ENCODE peak calls at places on chromosomes 7 and 10, in six cellular contexts. O is brain microvascular endothelial cell, W is kidney epithelial cell, Y is uterus, M is fibroblast of lung, H is OCI-LY7. C is an unnamed sample.

GRCh38 chr10:75043256-75044121 is 68.0 kb upstream of the SAMD8 start:
- DNase-seq in M (no peak), H (peak; percentile 66), Y (no peak), W (no peak), O (no peak), C (no peak)

GRCh38 chr10:27383595-27384542 is 120.2 kb upstream of the RAB18 start:
- DNase-seq in O (no peak), H (no peak), M (no peak), Y (no peak), W (no peak), C (no peak)

GRCh38 chr10:116836087-116836486 is 13.2 kb upstream of the ENO4 start:
- DNase-seq in W (no peak), O (no peak), H (no peak), Y (no peak), M (no peak), C (no peak)

GRCh38 chr10:49387029-49387428 is 8.9 kb downstream of the DRGX start:
- DNase-seq in W (peak; percentile 1), Y (no peak), O (peak; percentile 85), H (no peak), M (peak; percentile 66), C (no peak)

GRCh38 chr7:110156511-110156910 is 934.4 kb upstream of the LRRN3 start:
- DNase-seq in Y (no peak), M (no peak), H (no peak), W (no peak), O (no peak), C (no peak)

GRCh38 chr10:128530301-128530700 is 404.1 kb upstream of the MKI67 start:
- DNase-seq in O (no peak), M (peak; percentile 1), W (no peak), H (peak; percentile 4), Y (no peak), C (no peak)

GRCh38 chr10:92024700-92025099 is 101.1 kb downstream of the BTAF1 start:
- DNase-seq in W (no peak), M (no peak), O (peak; percentile 17), H (no peak), Y (no peak), C (no peak)

GRCh38 chr10:34816067-34817002 is 1.2 kb upstream of the PARD3 start:
- DNase-seq in W (no peak), O (no peak), H (no peak), Y (peak; percentile 30), M (peak; percentile 53), C (no peak)

GRCh38 chr7:127245582-127245981 is 7.2 kb downstream of the GRM8 start:
- DNase-seq in H (no peak), Y (no peak), O (no peak), M (no peak), W (no peak), C (peak; percentile 10)

GRCh38 chr7:99392046-99392445 is 16.4 kb downstream of the PDAP1 start:
- DNase-seq in H (no peak), Y (no peak), O (no peak), W (no peak), M (no peak), C (no peak)

GRCh38 chr7:90595801-90596683 is at the start of gene CDK14:
- DNase-seq in O (peak; percentile 56), H (peak; percentile 61), W (no peak), M (peak; percentile 67), Y (peak; percentile 79), C (no peak)

GRCh38 chr7:36391436-36392198 is 2.0 kb downstream of the ANLN start:
- DNase-seq in H (peak; percentile 40), O (no peak), M (peak; percentile 48), Y (no peak), W (no peak), C (no peak)

GRCh38 chr7:154627571-154628290 is 375.2 kb downstream of the PAXIP1 start:
- DNase-seq in O (no peak), H (no peak), W (no peak), Y (no peak), M (no peak), C (no peak)

GRCh38 chr7:25124485-25125136 is 449 bp downstream of the CYCS start:
- DNase-seq in M (peak; percentile 32), W (no peak), Y (no peak), H (peak; percentile 37), O (no peak), C (no peak)

GRCh38 chr10:71880425-71881306 is 29.6 kb upstream of the PSAP start:
- DNase-seq in Y (no peak), W (no peak), H (no peak), O (no peak), M (no peak), C (no peak)

GRCh38 chr7:23472556-23472955 is 2.3 kb upstream of the IGF2BP3 start:
- DNase-seq in M (no peak), Y (no peak), H (no peak), O (no peak), W (no peak), C (no peak)

GRCh38 chr10:97648557-97649404 is 8.3 kb downstream of the PI4K2A start:
- DNase-seq in H (no peak), W (peak; percentile 77), O (peak; percentile 94), Y (no peak), M (peak; percentile 83), C (peak; percentile 63)

GRCh38 chr10:1109795-1110673 is 53.8 kb downstream of the WDR37 start:
- DNase-seq in H (peak; percentile 27), W (peak; percentile 88), Y (peak; percentile 32), M (peak; percentile 74), O (peak; percentile 79), C (peak; percentile 80)

GRCh38 chr10:98038333-98038732 is 7.9 kb upstream of the CRTAC1 start:
- DNase-seq in Y (no peak), O (no peak), W (no peak), H (no peak), M (no peak), C (no peak)

GRCh38 chr10:36412942-36413341 is 712.5 kb upstream of the ANKRD30A start:
- DNase-seq in H (no peak), W (no peak), Y (no peak), O (no peak), M (no peak), C (no peak)

GRCh38 chr10:101777857-101778145 is 1.9 kb upstream of the FGF8 start:
- DNase-seq in M (no peak), W (no peak), Y (no peak), O (no peak), H (no peak), C (no peak)

GRCh38 chr10:104824378-104825006 is 183.4 kb downstream of the SORCS3 start:
- DNase-seq in Y (no peak), M (peak; percentile 15), O (peak; percentile 16), H (peak; percentile 11), W (no peak), C (no peak)

GRCh38 chr10:129642427-129642826 is 175.4 kb downstream of the MGMT start:
- DNase-seq in W (peak; percentile 81), M (no peak), O (no peak), Y (no peak), H (no peak), C (peak; percentile 76)

GRCh38 chr10:59172567-59172966 is 3.9 kb upstream of the PHYHIPL start:
- DNase-seq in M (no peak), W (no peak), O (no peak), Y (no peak), H (no peak), C (no peak)

GRCh38 chr7:8133188-8133848 is 128.6 kb downstream of the ICA1 start:
- DNase-seq in W (peak; percentile 56), H (no peak), O (no peak), M (no peak), Y (no peak), C (peak; percentile 89)

GRCh38 chr7:108326938-108327337 is 129.3 kb downstream of the NRCAM start:
- DNase-seq in O (no peak), W (no peak), M (no peak), H (no peak), Y (no peak), C (no peak)
- H3K4me3 ChIP-seq in O (no peak overlapping the region), W (no peak overlapping the region), M (no peak overlapping the region), H (no peak overlapping the region), Y (no peak overlapping the region), C (peak overlapping the region; percentile 30)

GRCh38 chr7:84624527-84624926 is 429.9 kb upstream of the SEMA3A start:
- DNase-seq in Y (no peak), O (no peak), W (no peak), H (no peak), M (no peak), C (no peak)
- TF ChIP-seq CTCF in Y (no peak), O (no peak), W (no peak), H (no peak), M (no peak), C (no peak)

GRCh38 chr10:60427148-60427547 is 37.5 kb upstream of the ANK3 start:
- DNase-seq in O (no peak), H (no peak), W (no peak), Y (no peak), M (peak; percentile 6), C (no peak)

GRCh38 chr10:60426425-60426824 is 36.8 kb upstream of the ANK3 start:
- DNase-seq in Y (no peak), W (peak; percentile 72), O (peak; percentile 73), M (peak; percentile 95), H (no peak), C (peak; percentile 65)

GRCh38 chr10:60424971-60425370 is 35.3 kb upstream of the ANK3 start:
- DNase-seq in W (no peak), H (no peak), Y (no peak), M (no peak), O (no peak), C (no peak)

GRCh38 chr10:60423920-60424319 is 34.2 kb upstream of the ANK3 start:
- DNase-seq in M (no peak), H (no peak), O (no peak), Y (no peak), W (no peak), C (no peak)

DNA sequence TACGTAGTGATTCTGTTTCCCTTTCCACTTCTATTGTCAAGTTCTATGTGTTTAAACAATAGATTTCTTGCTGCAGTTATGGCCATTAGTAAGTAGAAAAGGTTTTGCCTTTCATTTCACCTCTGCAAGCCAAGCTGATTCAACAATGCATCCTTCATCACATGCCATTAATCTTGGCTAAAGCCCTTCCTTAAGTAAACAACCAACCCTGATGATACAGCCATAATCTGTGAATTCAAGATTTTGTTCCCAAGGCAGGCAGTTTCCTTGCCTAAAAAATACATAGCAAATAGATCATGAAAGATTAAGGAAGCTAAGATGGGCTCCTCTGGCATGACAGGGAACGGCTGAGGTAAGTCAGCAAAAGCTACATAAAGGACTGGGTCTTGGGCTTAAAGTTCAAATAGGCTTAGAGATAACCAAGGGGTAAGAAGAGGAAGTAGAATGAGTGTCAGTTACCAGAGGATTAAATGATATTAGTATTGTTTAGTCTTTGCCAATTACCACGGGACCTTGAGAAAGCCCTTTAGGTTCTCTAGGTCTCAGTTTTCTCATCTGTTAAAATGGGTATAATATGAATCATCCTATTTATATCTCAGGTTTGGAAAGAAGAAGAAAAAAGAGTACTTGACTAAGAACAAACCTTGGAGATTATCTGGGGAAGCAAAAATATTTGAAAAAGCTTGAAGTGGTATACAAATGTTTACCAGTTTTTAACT is 35.9 kb upstream of the ANK3 start:
- DNase-seq in Y (no peak), M (peak; percentile 60), H (no peak), O (peak; percentile 53), W (no peak), C (no peak)
- H3K4me3 ChIP-seq in Y (no peak overlapping the region), M (no peak overlapping the region), H (no peak overlapping the region), O (no peak overlapping the region), W (no peak overlapping the region), C (no peak overlapping the region)

DNA sequence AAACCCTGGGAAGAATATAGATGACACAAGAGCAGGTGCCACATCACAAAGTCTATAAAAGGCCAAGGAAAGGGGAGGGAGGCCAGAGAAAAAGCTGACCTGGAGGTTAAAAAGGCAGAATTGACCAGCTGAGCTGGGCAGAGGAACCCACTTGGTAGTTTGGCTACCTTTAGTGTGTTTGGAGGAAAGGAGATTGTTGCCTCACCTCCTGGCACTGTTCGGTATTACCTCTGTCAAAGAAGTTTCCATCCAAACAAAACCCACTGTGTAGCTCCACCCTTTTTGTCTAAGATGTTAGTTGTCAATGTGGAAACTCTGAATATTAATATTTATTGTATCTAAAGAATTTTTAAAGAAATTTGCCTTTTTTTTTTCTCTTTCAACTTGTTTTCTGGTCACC is 23.4 kb downstream of the ENTPD7 start:
- DNase-seq in W (no peak), O (no peak), Y (no peak), M (no peak), H (peak; percentile 6), C (no peak)
- TF ChIP-seq CTCF in W (peak; percentile 39), O (peak; percentile 39), Y (no peak), M (no peak), H (no peak), C (peak; percentile 59)